ENCODE peak calls at places on chromosomes 11 and 22, in six cellular contexts. Y is HepG2, J is GM12878, L is heart left ventricle, X is body of pancreas, K is right lobe of liver. Q is an unnamed sample.

GRCh38 chr11:75797116-75797515 is 17.9 kb upstream of the UVRAG start:
- ATAC-seq in X (no peak), L (no peak), K (no peak), Y (no peak), J (peak; percentile 98), Q (no peak)

GRCh38 chr11:128848815-128849455 is 18.2 kb downstream of the KCNJ1 start:
- ATAC-seq in Y (peak; percentile 97), L (no peak), K (peak; percentile 49), J (peak; percentile 100), X (no peak), Q (no peak)

GRCh38 chr11:109818303-109818702 is 274.9 kb upstream of the ZC3H12C start:
- ATAC-seq in J (peak; percentile 36), X (no peak), L (no peak), Y (no peak), K (no peak), Q (no peak)

GRCh38 chr11:86688398-86689179 is 16.2 kb upstream of the ME3 start:
- ATAC-seq in X (no peak), K (no peak), Y (no peak), L (peak; percentile 37), J (peak; percentile 94), Q (peak; percentile 36)

GRCh38 chr22:40237788-40238424 is 60.2 kb downstream of the TNRC6B start:
- ATAC-seq in Y (no peak), X (no peak), L (no peak), K (no peak), J (peak; percentile 77), Q (no peak)

GRCh38 chr11:7591992-7592391 is 78.2 kb downstream of the PPFIBP2 start:
- ATAC-seq in Y (no peak), K (peak; percentile 32), L (no peak), X (no peak), J (peak; percentile 85), Q (no peak)

GRCh38 chr11:16806791-16807190 is 68.3 kb downstream of the C11orf58 start:
- ATAC-seq in K (no peak), X (no peak), L (no peak), J (no peak), Y (no peak), Q (no peak)

GRCh38 chr11:72576196-72576595 is 98.0 kb downstream of the PDE2A start:
- ATAC-seq in X (no peak), Y (no peak), J (no peak), L (no peak), K (no peak), Q (no peak)

GRCh38 chr11:17548444-17548843 is 1.4 kb downstream of the OTOG start:
- ATAC-seq in L (no peak), X (no peak), Y (no peak), J (peak; percentile 37), K (no peak), Q (no peak)

GRCh38 chr11:35907648-35908431 is 36.0 kb upstream of the LDLRAD3 start:
- ATAC-seq in K (peak; percentile 82), J (peak; percentile 73), Y (no peak), X (peak; percentile 97), L (peak; percentile 73), Q (peak; percentile 91)

GRCh38 chr11:128026596-128026995 is 560.8 kb downstream of the ETS1 start:
- ATAC-seq in J (no peak), X (no peak), Y (no peak), L (peak; percentile 42), K (peak; percentile 66), Q (no peak)

GRCh38 chr11:925496-926301 is at the start of gene AP2A2:
- ATAC-seq in L (peak; percentile 92), Y (peak; percentile 11), X (peak; percentile 96), J (peak; percentile 78), K (peak; percentile 84), Q (peak; percentile 89)
- TF ChIP-seq POLR2A in L (no peak), Y (no peak), X (peak; percentile 59), J (peak; percentile 82), K (peak; percentile 92), Q (peak; percentile 79)

GRCh38 chr11:2944953-2945756 is 15.9 kb upstream of the PHLDA2 start:
- ATAC-seq in Y (no peak), K (peak; percentile 85), J (no peak), L (peak; percentile 84), X (peak; percentile 72), Q (peak; percentile 94)
- H3K4me3 ChIP-seq in Y (no peak overlapping the region), K (no peak overlapping the region), J (no peak overlapping the region), L (no peak overlapping the region), X (no peak overlapping the region), Q (no peak overlapping the region)

DNA sequence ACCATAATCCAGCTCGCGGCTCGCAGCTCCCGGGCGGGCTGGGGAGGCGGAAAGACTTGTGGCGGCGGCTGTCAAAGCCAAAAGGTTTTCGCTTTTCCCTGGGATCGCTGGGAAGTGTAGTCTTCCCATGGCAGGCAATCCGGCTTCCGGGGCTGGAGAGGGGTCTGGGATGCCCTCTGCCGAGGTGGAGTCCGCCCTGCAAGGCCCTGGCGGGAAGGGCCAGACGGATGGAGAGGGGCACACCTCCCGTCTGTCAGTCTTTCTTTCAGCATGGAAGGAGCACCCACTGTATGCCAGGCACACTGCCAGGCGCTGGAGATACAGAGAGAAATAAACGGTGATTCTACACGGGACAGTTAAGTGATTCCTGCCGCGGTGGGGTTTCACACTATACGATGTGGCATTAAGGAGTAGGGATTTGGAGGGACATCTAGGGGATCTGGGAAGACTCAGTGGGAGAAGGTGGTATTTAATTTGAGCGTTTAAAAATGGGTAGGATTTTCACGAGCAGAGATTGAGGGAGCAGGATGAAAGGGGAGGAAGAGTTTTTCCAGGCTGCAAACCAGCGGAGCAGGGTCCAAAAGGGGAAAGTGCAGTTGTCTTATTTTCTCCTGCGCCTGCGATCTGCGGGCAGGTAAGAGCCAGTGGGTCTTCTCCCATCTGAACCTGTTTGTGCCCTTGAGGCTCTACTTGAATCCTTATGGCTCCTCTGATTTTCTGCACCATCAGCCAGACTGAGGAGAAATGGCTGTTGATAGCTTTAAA is at the start of gene BACE1:
- ATAC-seq in L (peak; percentile 95), Y (peak; percentile 94), J (peak; percentile 44), X (peak; percentile 86), K (peak; percentile 97), Q (peak; percentile 93)
- TF ChIP-seq CTCF in L (no peak), Y (peak; percentile 90), J (no peak), X (peak; percentile 22), K (peak; percentile 52), Q (no peak)

DNA sequence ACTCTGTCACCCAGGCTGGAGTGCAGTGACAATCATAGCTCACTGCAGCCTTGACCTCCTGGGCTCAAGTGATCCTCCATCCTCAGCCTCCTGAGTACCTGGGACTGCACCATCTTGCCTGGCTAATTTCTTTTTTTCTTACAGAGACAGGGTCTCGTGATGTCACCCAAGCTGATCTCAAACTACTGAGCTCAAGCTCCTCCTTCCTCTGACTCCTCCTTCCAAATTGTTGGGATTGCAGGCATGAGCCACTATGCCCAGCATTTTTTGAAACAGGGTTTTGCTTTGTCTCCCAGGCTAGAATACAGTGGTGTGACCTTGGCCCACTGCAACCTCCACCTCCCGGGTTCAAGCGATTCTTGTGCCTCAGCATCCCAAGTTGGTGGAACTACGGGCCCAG is 358.3 kb upstream of the MTNR1B start:
- ATAC-seq in L (no peak), K (no peak), X (no peak), Y (no peak), J (no peak), Q (no peak)
- TF ChIP-seq POLR2A in L (no peak), K (no peak), X (no peak), Y (no peak), J (no peak), Q (no peak)

GRCh38 chr22:23522642-23523251 is 57.3 kb downstream of the IGLL1 start:
- ATAC-seq in X (no peak), K (no peak), J (no peak), Y (no peak), L (no peak), Q (no peak)
- H3K4me3 ChIP-seq in X (no peak overlapping the region), K (no peak overlapping the region), J (no peak overlapping the region), Y (peak overlapping the region; percentile 51), L (no peak overlapping the region), Q (no peak overlapping the region)

GRCh38 chr11:81420668-81421550 is 1312.8 kb downstream of the FAM181B start:
- ATAC-seq in L (peak; percentile 61), X (no peak), J (no peak), Y (no peak), K (no peak), Q (no peak)
- TF ChIP-seq CTCF in L (no peak), X (no peak), J (no peak), Y (no peak), K (no peak), Q (no peak)